ENCODE peak calls at places on chromosome 13, in four cellular contexts. P is psoas muscle, Z is choroid plexus epithelial cell, F is kidney epithelial cell. V is an unnamed sample.

GRCh38 chr13:22372261-22372660 is 701.4 kb downstream of the FGF9 start:
- DNase-seq in F (no peak), P (no peak), Z (no peak), V (no peak)

GRCh38 chr13:50529154-50529882 is 314.2 kb downstream of the DLEU7 start:
- DNase-seq in P (peak), F (no peak), Z (peak), V (no peak)

GRCh38 chr13:24983094-24983493 is 112.8 kb upstream of the PABPC3 start:
- DNase-seq in Z (no peak), P (no peak), F (no peak), V (no peak)

GRCh38 chr13:86038490-86038889 is 239.3 kb upstream of the SLITRK6 start:
- DNase-seq in F (no peak), P (no peak), Z (no peak), V (no peak)

GRCh38 chr13:32142956-32143375 is 111.4 kb downstream of the FRY start:
- DNase-seq in Z (peak), F (peak), P (no peak), V (peak)

GRCh38 chr13:93318538-93318937 is 91.9 kb downstream of the GPC6 start:
- DNase-seq in P (no peak), Z (peak), F (no peak), V (no peak)

GRCh38 chr13:40187324-40187795 is 479.1 kb downstream of the FOXO1 start:
- DNase-seq in P (no peak), Z (no peak), F (no peak), V (no peak)

GRCh38 chr13:91155512-91156114 is 191.9 kb upstream of the MIR17HG start:
- DNase-seq in Z (no peak), F (no peak), P (no peak), V (no peak)

GRCh38 chr13:113040031-113040430 is 65.6 kb upstream of the F7 start:
- DNase-seq in F (no peak), P (no peak), Z (no peak), V (no peak)

GRCh38 chr13:47592256-47592655 is 408.8 kb downstream of the SUCLA2 start:
- DNase-seq in F (no peak), P (no peak), Z (no peak), V (no peak)

DNA sequence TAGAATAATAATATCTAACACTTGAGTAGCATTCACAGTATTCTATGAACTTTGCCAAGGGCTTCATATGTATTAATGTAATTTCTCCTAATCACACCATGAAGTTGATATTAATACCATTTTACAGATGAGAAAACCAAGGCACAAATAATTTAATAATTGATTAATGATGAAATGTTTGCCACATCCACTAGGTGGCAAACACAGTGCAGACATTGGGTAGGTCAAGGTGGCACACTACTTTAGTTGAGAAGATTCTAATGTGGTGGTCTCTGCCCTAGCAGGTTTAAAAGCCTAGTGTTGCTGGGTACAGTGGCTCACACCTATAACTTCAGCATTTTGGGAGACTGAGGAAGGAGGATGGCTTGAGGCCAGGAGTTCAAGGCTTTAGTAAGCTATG is 412.4 kb downstream of the SUCLA2 start:
- DNase-seq in Z (no peak), P (no peak), F (no peak), V (no peak)
- TF ChIP-seq CTCF in Z (peak), P (peak), F (no peak), V (peak)

GRCh38 chr13:75489502-75490263 is 7.7 kb upstream of the TBC1D4 start:
- DNase-seq in P (no peak), Z (peak), F (no peak), V (peak)
- H3K4me3 ChIP-seq in P (no peak), Z (no peak), F (no peak), V (no peak)

DNA sequence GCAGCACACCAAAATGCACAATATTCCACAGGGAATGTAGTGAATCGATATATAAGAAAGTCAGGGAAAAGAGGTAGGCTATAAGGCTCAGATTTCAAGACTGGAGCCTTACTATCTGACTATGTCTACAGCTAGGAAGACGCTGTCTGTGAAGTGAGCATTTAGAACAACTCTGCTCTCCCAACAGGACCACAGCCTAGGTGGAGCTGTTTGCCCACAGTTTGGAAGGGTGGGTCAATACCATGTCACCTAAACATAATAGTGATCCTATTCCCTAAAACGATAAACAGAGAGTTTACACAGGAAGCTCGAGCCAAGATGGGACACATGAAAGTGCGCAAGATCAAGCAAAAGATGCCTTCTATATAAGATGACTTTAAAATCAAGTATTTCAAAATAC is 2486.0 kb upstream of the PCDH20 start:
- DNase-seq in P (no peak), F (no peak), Z (no peak), V (no peak)
- TF ChIP-seq CTCF in P (no peak), F (no peak), Z (no peak), V (no peak)

DNA sequence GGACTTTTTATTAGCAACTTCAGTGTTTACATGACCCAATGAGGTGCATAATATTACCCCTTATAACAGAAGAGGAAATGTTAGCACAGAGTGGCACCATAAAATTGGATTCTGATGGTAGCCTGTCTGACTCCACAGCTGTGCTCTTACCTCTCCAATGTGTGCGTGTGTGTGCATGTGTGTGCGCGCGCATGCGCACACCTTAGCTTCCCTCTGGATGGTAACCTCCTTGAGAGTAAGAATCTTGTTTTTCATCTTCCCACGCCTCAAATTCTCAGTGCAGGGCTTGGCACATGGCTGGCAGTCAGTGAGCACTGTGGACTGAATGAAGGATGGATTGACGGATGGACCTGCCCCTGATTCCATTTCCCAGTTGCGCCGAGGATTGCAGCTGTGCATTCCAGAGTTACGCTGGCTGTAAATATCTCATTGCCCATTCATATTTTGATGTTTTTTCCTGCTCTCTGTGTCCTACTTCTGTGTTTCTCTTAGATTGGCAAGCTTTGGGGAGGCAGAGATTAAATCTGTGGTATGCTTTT is 99.2 kb upstream of the WASF3 start:
- DNase-seq in Z (no peak), P (no peak), F (no peak), V (no peak)
- H3K4me3 ChIP-seq in Z (no peak), P (no peak), F (no peak), V (no peak)